ENCODE peak calls at places on chromosome 10, in nine cellular contexts. One of them, this sample, is unnamed.

GRCh38 chr10:59586407-59586891 is 123.2 kb downstream of the SLC16A9 start:
- DNase-seq in gastrocnemius medialis: no peak
- DNase-seq in heart right ventricle: no peak
- DNase-seq in coronary artery: no peak
- DNase-seq in aorta: no peak
- DNase-seq in epithelial cell of esophagus: no peak
- DNase-seq in spleen: no peak
- DNase-seq in astrocyte of the cerebellum: no peak
- DNase-seq in OCI-LY7: no peak
- DNase-seq in this sample: no peak

GRCh38 chr10:10605551-10606081 is 412.1 kb upstream of the CELF2 start:
- DNase-seq in gastrocnemius medialis: peak; percentile 64
- DNase-seq in heart right ventricle: no peak
- DNase-seq in coronary artery: no peak
- DNase-seq in aorta: no peak
- DNase-seq in epithelial cell of esophagus: peak; percentile 34
- DNase-seq in spleen: no peak
- DNase-seq in astrocyte of the cerebellum: peak; percentile 91
- DNase-seq in OCI-LY7: no peak
- DNase-seq in this sample: no peak

GRCh38 chr10:31808258-31809218 is 120.1 kb downstream of the ARHGAP12 start:
- DNase-seq in gastrocnemius medialis: peak; percentile 57
- DNase-seq in heart right ventricle: peak; percentile 39
- DNase-seq in coronary artery: no peak
- DNase-seq in aorta: peak; percentile 64
- DNase-seq in epithelial cell of esophagus: peak; percentile 52
- DNase-seq in spleen: no peak
- DNase-seq in astrocyte of the cerebellum: peak; percentile 71
- DNase-seq in OCI-LY7: peak; percentile 59
- DNase-seq in this sample: peak; percentile 74

GRCh38 chr10:17910144-17910789 is 41.5 kb upstream of the SLC39A12 start:
- DNase-seq in gastrocnemius medialis: no peak
- DNase-seq in heart right ventricle: peak; percentile 56
- DNase-seq in coronary artery: no peak
- DNase-seq in aorta: no peak
- DNase-seq in epithelial cell of esophagus: peak; percentile 70
- DNase-seq in spleen: no peak
- DNase-seq in astrocyte of the cerebellum: peak; percentile 46
- DNase-seq in OCI-LY7: peak; percentile 50
- DNase-seq in this sample: peak; percentile 59

GRCh38 chr10:79239930-79240713 is 107.1 kb upstream of the PPIF start:
- DNase-seq in gastrocnemius medialis: no peak
- DNase-seq in heart right ventricle: no peak
- DNase-seq in coronary artery: no peak
- DNase-seq in aorta: no peak
- DNase-seq in epithelial cell of esophagus: no peak
- DNase-seq in spleen: no peak
- DNase-seq in astrocyte of the cerebellum: no peak
- DNase-seq in OCI-LY7: no peak
- DNase-seq in this sample: no peak

GRCh38 chr10:78863601-78864239 is 205.0 kb upstream of the ZMIZ1 start:
- DNase-seq in gastrocnemius medialis: no peak
- DNase-seq in heart right ventricle: no peak
- DNase-seq in coronary artery: no peak
- DNase-seq in aorta: no peak
- DNase-seq in epithelial cell of esophagus: no peak
- DNase-seq in spleen: no peak
- DNase-seq in astrocyte of the cerebellum: no peak
- DNase-seq in OCI-LY7: no peak
- DNase-seq in this sample: no peak

GRCh38 chr10:106560925-106561640 is 603.4 kb downstream of the SORCS1 start:
- DNase-seq in gastrocnemius medialis: no peak
- DNase-seq in heart right ventricle: no peak
- DNase-seq in coronary artery: no peak
- DNase-seq in aorta: no peak
- DNase-seq in epithelial cell of esophagus: peak; percentile 79
- DNase-seq in spleen: no peak
- DNase-seq in astrocyte of the cerebellum: no peak
- DNase-seq in OCI-LY7: no peak
- DNase-seq in this sample: no peak

GRCh38 chr10:11396311-11396960 is 215.0 kb downstream of the USP6NL start:
- DNase-seq in gastrocnemius medialis: no peak
- DNase-seq in heart right ventricle: no peak
- DNase-seq in coronary artery: peak; percentile 61
- DNase-seq in aorta: no peak
- DNase-seq in epithelial cell of esophagus: no peak
- DNase-seq in spleen: no peak
- DNase-seq in astrocyte of the cerebellum: no peak
- DNase-seq in OCI-LY7: no peak
- DNase-seq in this sample: no peak

GRCh38 chr10:6657669-6658068 is 77.6 kb upstream of the PRKCQ start:
- DNase-seq in gastrocnemius medialis: no peak
- DNase-seq in heart right ventricle: no peak
- DNase-seq in coronary artery: no peak
- DNase-seq in aorta: no peak
- DNase-seq in epithelial cell of esophagus: no peak
- DNase-seq in spleen: no peak
- DNase-seq in astrocyte of the cerebellum: no peak
- DNase-seq in OCI-LY7: no peak
- DNase-seq in this sample: no peak

GRCh38 chr10:80767940-80768339 is 230.2 kb downstream of the SH2D4B start:
- DNase-seq in gastrocnemius medialis: no peak
- DNase-seq in heart right ventricle: no peak
- DNase-seq in coronary artery: no peak
- DNase-seq in aorta: no peak
- DNase-seq in epithelial cell of esophagus: no peak
- DNase-seq in spleen: no peak
- DNase-seq in astrocyte of the cerebellum: no peak
- DNase-seq in OCI-LY7: no peak
- DNase-seq in this sample: no peak

GRCh38 chr10:77898323-77899079 is 28.1 kb downstream of the DLG5 start:
- DNase-seq in gastrocnemius medialis: peak; percentile 23
- DNase-seq in heart right ventricle: no peak
- DNase-seq in coronary artery: no peak
- DNase-seq in aorta: no peak
- DNase-seq in epithelial cell of esophagus: peak; percentile 98
- DNase-seq in spleen: no peak
- DNase-seq in astrocyte of the cerebellum: no peak
- DNase-seq in OCI-LY7: no peak
- DNase-seq in this sample: peak; percentile 20

GRCh38 chr10:92419740-92420553 is 129.0 kb downstream of the MARCHF5 start:
- DNase-seq in gastrocnemius medialis: peak; percentile 27
- DNase-seq in heart right ventricle: peak; percentile 24
- DNase-seq in coronary artery: no peak
- DNase-seq in aorta: peak; percentile 67
- DNase-seq in epithelial cell of esophagus: peak; percentile 29
- DNase-seq in spleen: peak; percentile 77
- DNase-seq in astrocyte of the cerebellum: no peak
- DNase-seq in OCI-LY7: no peak
- DNase-seq in this sample: no peak

GRCh38 chr10:11993834-11994468 is 48.7 kb downstream of the UPF2 start:
- DNase-seq in gastrocnemius medialis: no peak
- DNase-seq in heart right ventricle: no peak
- DNase-seq in coronary artery: no peak
- DNase-seq in aorta: no peak
- DNase-seq in epithelial cell of esophagus: no peak
- DNase-seq in spleen: no peak
- DNase-seq in astrocyte of the cerebellum: no peak
- DNase-seq in OCI-LY7: peak; percentile 88
- DNase-seq in this sample: no peak

GRCh38 chr10:22767859-22768258 is 53.5 kb upstream of the PIP4K2A start:
- DNase-seq in gastrocnemius medialis: no peak
- DNase-seq in heart right ventricle: no peak
- DNase-seq in coronary artery: no peak
- DNase-seq in aorta: no peak
- DNase-seq in epithelial cell of esophagus: no peak
- DNase-seq in spleen: no peak
- DNase-seq in astrocyte of the cerebellum: no peak
- DNase-seq in OCI-LY7: no peak
- DNase-seq in this sample: no peak

GRCh38 chr10:15141136-15142067 is 27.1 kb downstream of the NMT2 start:
- DNase-seq in gastrocnemius medialis: no peak
- DNase-seq in heart right ventricle: no peak
- DNase-seq in coronary artery: no peak
- DNase-seq in aorta: no peak
- DNase-seq in epithelial cell of esophagus: no peak
- DNase-seq in spleen: no peak
- DNase-seq in astrocyte of the cerebellum: peak; percentile 15
- DNase-seq in OCI-LY7: no peak
- DNase-seq in this sample: peak; percentile 84

GRCh38 chr10:24882047-24882698 is 70.2 kb downstream of the PRTFDC1 start:
- DNase-seq in gastrocnemius medialis: no peak
- DNase-seq in heart right ventricle: peak; percentile 27
- DNase-seq in coronary artery: no peak
- DNase-seq in aorta: no peak
- DNase-seq in epithelial cell of esophagus: peak; percentile 36
- DNase-seq in spleen: no peak
- DNase-seq in astrocyte of the cerebellum: peak; percentile 77
- DNase-seq in OCI-LY7: no peak
- DNase-seq in this sample: peak; percentile 70

GRCh38 chr10:77377678-77378352 is 259.8 kb downstream of the KCNMA1 start:
- DNase-seq in gastrocnemius medialis: no peak
- DNase-seq in heart right ventricle: no peak
- DNase-seq in coronary artery: no peak
- DNase-seq in aorta: no peak
- DNase-seq in epithelial cell of esophagus: no peak
- DNase-seq in spleen: no peak
- DNase-seq in astrocyte of the cerebellum: no peak
- DNase-seq in OCI-LY7: no peak
- DNase-seq in this sample: no peak

DNA sequence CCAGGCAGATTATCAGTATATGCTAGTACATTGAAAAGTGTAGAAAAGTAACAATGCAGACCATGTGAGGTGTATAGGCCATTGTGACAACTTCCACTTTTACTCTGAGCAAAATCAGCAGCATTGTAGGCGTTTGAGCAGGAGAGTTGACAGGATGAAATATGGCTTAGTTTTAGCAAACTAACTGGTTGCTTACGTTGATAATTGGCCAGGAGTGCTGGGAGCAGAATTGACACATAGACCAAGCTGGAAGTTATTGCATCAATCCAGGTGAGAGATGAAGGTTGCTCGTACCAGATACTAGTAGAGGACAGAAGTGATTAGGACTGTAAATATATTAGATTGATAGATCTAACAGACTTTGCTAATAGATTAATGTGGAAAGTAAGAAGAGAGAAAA is 46.0 kb downstream of the LCOR start:
- DNase-seq in gastrocnemius medialis: no peak
- DNase-seq in heart right ventricle: no peak
- DNase-seq in coronary artery: no peak
- DNase-seq in aorta: no peak
- DNase-seq in epithelial cell of esophagus: peak; percentile 21
- DNase-seq in spleen: no peak
- DNase-seq in astrocyte of the cerebellum: no peak
- DNase-seq in OCI-LY7: no peak
- DNase-seq in this sample: no peak
- H3K4me3 ChIP-seq in gastrocnemius medialis: no peak overlapping the region
- H3K4me3 ChIP-seq in heart right ventricle: no peak overlapping the region
- H3K4me3 ChIP-seq in coronary artery: no peak overlapping the region
- H3K4me3 ChIP-seq in aorta: no peak overlapping the region
- H3K4me3 ChIP-seq in epithelial cell of esophagus: no peak overlapping the region
- H3K4me3 ChIP-seq in spleen: no peak overlapping the region
- H3K4me3 ChIP-seq in astrocyte of the cerebellum: no peak overlapping the region
- H3K4me3 ChIP-seq in OCI-LY7: no peak overlapping the region
- H3K4me3 ChIP-seq in this sample: no peak overlapping the region

DNA sequence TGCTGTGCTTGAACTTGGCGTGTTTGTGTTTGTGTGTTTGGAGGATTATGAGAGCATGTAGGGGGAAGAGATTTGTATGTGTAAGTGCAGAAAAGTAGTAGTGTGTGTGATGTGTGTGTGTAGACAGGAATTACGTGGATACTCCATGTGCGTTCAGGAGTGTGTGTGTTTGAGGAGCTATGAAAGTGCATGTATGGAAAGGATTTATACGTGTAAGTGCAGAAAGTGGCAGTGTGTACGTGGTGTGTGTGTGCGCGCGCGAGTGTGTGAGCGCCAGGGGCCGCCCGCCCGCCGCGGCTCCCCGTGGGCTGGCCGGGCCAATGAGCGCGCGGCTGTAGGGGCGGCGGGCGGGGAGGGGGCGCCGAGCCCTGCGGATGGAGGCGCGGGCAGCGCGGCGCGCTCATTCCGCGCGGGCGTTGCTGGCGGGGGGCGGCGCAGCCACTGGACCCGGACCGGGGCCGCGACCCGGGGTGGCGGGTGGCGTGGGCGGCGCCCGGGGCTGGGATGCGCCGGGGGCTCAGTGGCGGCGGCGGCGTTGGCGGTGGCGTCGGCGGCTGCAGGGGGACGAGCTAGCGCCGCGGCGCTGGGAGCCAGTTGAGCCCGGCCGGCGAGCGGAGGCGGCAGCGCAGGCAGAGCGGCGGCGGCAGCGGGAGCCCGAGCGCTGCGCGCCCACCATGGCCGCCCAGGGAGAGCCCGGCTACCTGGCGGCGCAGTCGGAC is at the start of gene BICC1:
- DNase-seq in gastrocnemius medialis: peak; percentile 32
- DNase-seq in heart right ventricle: peak; percentile 11
- DNase-seq in coronary artery: no peak
- DNase-seq in aorta: peak; percentile 62
- DNase-seq in epithelial cell of esophagus: peak; percentile 39
- DNase-seq in spleen: peak; percentile 79
- DNase-seq in astrocyte of the cerebellum: no peak
- DNase-seq in OCI-LY7: no peak
- DNase-seq in this sample: no peak
- H3K4me3 ChIP-seq in gastrocnemius medialis: peak within 1 kb of the TSS; percentile 76
- H3K4me3 ChIP-seq in heart right ventricle: peak within 1 kb of the TSS; percentile 66
- H3K4me3 ChIP-seq in coronary artery: peak within 1 kb of the TSS; percentile 84
- H3K4me3 ChIP-seq in aorta: peak within 1 kb of the TSS; percentile 96
- H3K4me3 ChIP-seq in epithelial cell of esophagus: peak within 1 kb of the TSS; percentile 61
- H3K4me3 ChIP-seq in spleen: peak within 1 kb of the TSS; percentile 50
- H3K4me3 ChIP-seq in astrocyte of the cerebellum: peak within 1 kb of the TSS; percentile 75
- H3K4me3 ChIP-seq in OCI-LY7: no peak within 1 kb of the TSS
- H3K4me3 ChIP-seq in this sample: no peak within 1 kb of the TSS

GRCh38 chr10:76287856-76288255 is 856.4 kb downstream of the LRMDA start:
- DNase-seq in gastrocnemius medialis: no peak
- DNase-seq in heart right ventricle: no peak
- DNase-seq in coronary artery: no peak
- DNase-seq in aorta: no peak
- DNase-seq in epithelial cell of esophagus: no peak
- DNase-seq in spleen: no peak
- DNase-seq in astrocyte of the cerebellum: no peak
- DNase-seq in OCI-LY7: no peak
- DNase-seq in this sample: no peak
- H3K4me3 ChIP-seq in gastrocnemius medialis: no peak overlapping the region
- H3K4me3 ChIP-seq in heart right ventricle: no peak overlapping the region
- H3K4me3 ChIP-seq in coronary artery: no peak overlapping the region
- H3K4me3 ChIP-seq in aorta: no peak overlapping the region
- H3K4me3 ChIP-seq in epithelial cell of esophagus: no peak overlapping the region
- H3K4me3 ChIP-seq in spleen: no peak overlapping the region
- H3K4me3 ChIP-seq in astrocyte of the cerebellum: no peak overlapping the region
- H3K4me3 ChIP-seq in OCI-LY7: no peak overlapping the region
- H3K4me3 ChIP-seq in this sample: no peak overlapping the region

DNA sequence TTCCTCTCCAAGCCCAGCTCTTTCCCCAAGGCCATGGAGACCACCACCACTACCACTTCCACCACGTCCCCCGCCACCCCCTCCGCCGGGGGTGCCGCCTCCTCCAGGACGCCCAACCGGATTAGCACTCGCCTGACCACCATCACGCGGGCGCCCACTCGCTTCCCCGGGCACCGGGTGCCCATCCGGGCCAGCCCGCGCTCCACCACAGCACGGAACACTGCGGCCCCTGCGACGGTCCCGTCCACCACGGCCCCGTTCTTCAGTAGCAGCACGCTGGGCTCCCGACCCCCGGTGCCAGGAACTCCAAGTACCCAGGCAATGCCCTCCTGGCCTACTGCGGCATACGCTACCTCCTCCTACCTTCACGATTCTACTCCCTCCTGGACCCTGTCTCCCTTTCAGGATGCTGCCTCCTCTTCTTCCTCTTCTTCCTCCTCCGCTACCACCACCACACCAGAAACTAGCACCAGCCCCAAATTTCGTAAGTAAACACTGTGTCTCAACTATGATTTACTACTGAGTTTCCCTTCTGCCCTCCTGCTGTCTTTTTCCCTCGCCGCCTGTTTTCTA is 772 bp downstream of the NRG3 start:
- DNase-seq in gastrocnemius medialis: no peak
- DNase-seq in heart right ventricle: no peak
- DNase-seq in coronary artery: no peak
- DNase-seq in aorta: no peak
- DNase-seq in epithelial cell of esophagus: no peak
- DNase-seq in spleen: peak; percentile 64
- DNase-seq in astrocyte of the cerebellum: no peak
- DNase-seq in OCI-LY7: no peak
- DNase-seq in this sample: no peak
- H3K4me3 ChIP-seq in gastrocnemius medialis: no peak overlapping the region
- H3K4me3 ChIP-seq in heart right ventricle: peak overlapping the region; percentile 34
- H3K4me3 ChIP-seq in coronary artery: peak overlapping the region; percentile 71
- H3K4me3 ChIP-seq in aorta: no peak overlapping the region
- H3K4me3 ChIP-seq in epithelial cell of esophagus: no peak overlapping the region
- H3K4me3 ChIP-seq in spleen: no peak overlapping the region
- H3K4me3 ChIP-seq in astrocyte of the cerebellum: no peak overlapping the region
- H3K4me3 ChIP-seq in OCI-LY7: no peak overlapping the region
- H3K4me3 ChIP-seq in this sample: no peak overlapping the region